ENCODE peak calls at places on chromosome 11, in nine cellular contexts. One of them, this sample, is unnamed.

GRCh38 chr11:57546869-57547518 is 9.6 kb downstream of the SMTNL1 start:
- DNase-seq in PC-3: peak; percentile 62
- DNase-seq in BJ: no peak
- DNase-seq in CD4-positive, alpha-beta T cell: no peak
- DNase-seq in left lung: no peak
- DNase-seq in cardiac fibroblast: peak; percentile 66
- DNase-seq in endodermal cell: peak; percentile 84
- DNase-seq in heart left ventricle: no peak
- DNase-seq in cardiac muscle cell: no peak
- DNase-seq in this sample: no peak

GRCh38 chr11:104694259-104695070 is 203.8 kb downstream of the CASP12 start:
- DNase-seq in endodermal cell: no peak
- DNase-seq in cardiac muscle cell: no peak
- DNase-seq in heart left ventricle: no peak
- DNase-seq in CD4-positive, alpha-beta T cell: no peak
- DNase-seq in BJ: peak; percentile 11
- DNase-seq in cardiac fibroblast: peak; percentile 59
- DNase-seq in PC-3: no peak
- DNase-seq in left lung: no peak
- DNase-seq in this sample: no peak

GRCh38 chr11:45366839-45367238 is 80.7 kb upstream of the SYT13 start:
- DNase-seq in endodermal cell: no peak
- DNase-seq in CD4-positive, alpha-beta T cell: no peak
- DNase-seq in cardiac muscle cell: no peak
- DNase-seq in left lung: no peak
- DNase-seq in heart left ventricle: no peak
- DNase-seq in cardiac fibroblast: no peak
- DNase-seq in PC-3: no peak
- DNase-seq in BJ: no peak
- DNase-seq in this sample: no peak

GRCh38 chr11:105689636-105690035 is 79.8 kb downstream of the GRIA4 start:
- DNase-seq in CD4-positive, alpha-beta T cell: no peak
- DNase-seq in cardiac muscle cell: no peak
- DNase-seq in heart left ventricle: no peak
- DNase-seq in cardiac fibroblast: no peak
- DNase-seq in BJ: no peak
- DNase-seq in PC-3: no peak
- DNase-seq in left lung: no peak
- DNase-seq in endodermal cell: no peak
- DNase-seq in this sample: no peak

GRCh38 chr11:12771875-12772274 is 97.7 kb downstream of the TEAD1 start:
- DNase-seq in BJ: no peak
- DNase-seq in cardiac fibroblast: peak; percentile 57
- DNase-seq in left lung: no peak
- DNase-seq in cardiac muscle cell: no peak
- DNase-seq in PC-3: no peak
- DNase-seq in heart left ventricle: no peak
- DNase-seq in endodermal cell: no peak
- DNase-seq in CD4-positive, alpha-beta T cell: no peak
- DNase-seq in this sample: no peak

GRCh38 chr11:104852811-104853210 is 45.4 kb downstream of the CASP12 start:
- DNase-seq in cardiac muscle cell: no peak
- DNase-seq in heart left ventricle: no peak
- DNase-seq in cardiac fibroblast: no peak
- DNase-seq in CD4-positive, alpha-beta T cell: no peak
- DNase-seq in endodermal cell: no peak
- DNase-seq in PC-3: peak; percentile 65
- DNase-seq in left lung: no peak
- DNase-seq in BJ: no peak
- DNase-seq in this sample: no peak

GRCh38 chr11:77557553-77557952 is 32.2 kb upstream of the AQP11 start:
- DNase-seq in BJ: no peak
- DNase-seq in heart left ventricle: no peak
- DNase-seq in cardiac muscle cell: peak; percentile 9
- DNase-seq in endodermal cell: peak; percentile 74
- DNase-seq in PC-3: peak; percentile 57
- DNase-seq in cardiac fibroblast: peak; percentile 37
- DNase-seq in CD4-positive, alpha-beta T cell: no peak
- DNase-seq in left lung: no peak
- DNase-seq in this sample: no peak

GRCh38 chr11:101759771-101760450 is 154.9 kb upstream of the CEP126 start:
- DNase-seq in left lung: no peak
- DNase-seq in endodermal cell: no peak
- DNase-seq in CD4-positive, alpha-beta T cell: no peak
- DNase-seq in heart left ventricle: no peak
- DNase-seq in PC-3: peak; percentile 87
- DNase-seq in cardiac muscle cell: peak; percentile 2
- DNase-seq in cardiac fibroblast: peak; percentile 10
- DNase-seq in BJ: no peak
- DNase-seq in this sample: no peak

GRCh38 chr11:23313001-23313400 is 452.7 kb upstream of the CCDC179 start:
- DNase-seq in BJ: no peak
- DNase-seq in cardiac fibroblast: no peak
- DNase-seq in endodermal cell: no peak
- DNase-seq in cardiac muscle cell: no peak
- DNase-seq in left lung: no peak
- DNase-seq in heart left ventricle: no peak
- DNase-seq in CD4-positive, alpha-beta T cell: no peak
- DNase-seq in PC-3: no peak
- DNase-seq in this sample: no peak

GRCh38 chr11:68313574-68314202 is 1.3 kb downstream of the LRP5 start:
- DNase-seq in cardiac muscle cell: peak; percentile 49
- DNase-seq in PC-3: peak; percentile 33
- DNase-seq in cardiac fibroblast: peak; percentile 32
- DNase-seq in left lung: no peak
- DNase-seq in BJ: no peak
- DNase-seq in heart left ventricle: no peak
- DNase-seq in endodermal cell: no peak
- DNase-seq in CD4-positive, alpha-beta T cell: no peak
- DNase-seq in this sample: no peak

GRCh38 chr11:63212742-63213141 is 30.7 kb downstream of the SLC22A25 start:
- DNase-seq in left lung: no peak
- DNase-seq in heart left ventricle: no peak
- DNase-seq in PC-3: peak; percentile 70
- DNase-seq in cardiac fibroblast: peak; percentile 55
- DNase-seq in BJ: no peak
- DNase-seq in endodermal cell: peak; percentile 54
- DNase-seq in cardiac muscle cell: peak; percentile 29
- DNase-seq in CD4-positive, alpha-beta T cell: no peak
- DNase-seq in this sample: peak; percentile 20
- TF ChIP-seq CTCF in left lung: peak; percentile 40
- TF ChIP-seq CTCF in heart left ventricle: peak; percentile 36
- TF ChIP-seq CTCF in PC-3: peak; percentile 75
- TF ChIP-seq CTCF in cardiac fibroblast: peak; percentile 48
- TF ChIP-seq CTCF in BJ: peak; percentile 50
- TF ChIP-seq CTCF in endodermal cell: peak; percentile 71
- TF ChIP-seq CTCF in cardiac muscle cell: peak; percentile 56
- TF ChIP-seq CTCF in CD4-positive, alpha-beta T cell: peak; percentile 59
- TF ChIP-seq CTCF in this sample: peak; percentile 72

DNA sequence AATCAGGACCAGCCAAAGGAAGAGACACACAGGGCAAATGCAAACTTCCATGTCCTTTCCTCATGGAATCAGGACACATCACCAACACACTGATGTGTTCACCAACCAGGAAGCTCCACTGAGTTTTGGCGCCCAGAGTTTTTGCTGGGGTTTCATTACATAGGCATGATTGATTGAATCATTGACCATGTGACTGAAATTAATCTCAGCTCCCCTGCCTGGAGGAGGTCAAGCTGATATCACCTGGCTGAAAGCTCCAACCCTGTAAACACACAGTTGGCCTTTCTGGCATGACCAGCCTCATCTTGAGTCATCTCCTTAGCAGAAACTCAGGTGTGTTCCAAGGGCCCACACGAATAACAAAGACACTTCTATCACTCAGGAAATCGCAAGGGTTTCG is 133.2 kb downstream of the TRIM29 start:
- DNase-seq in heart left ventricle: no peak
- DNase-seq in left lung: no peak
- DNase-seq in cardiac muscle cell: no peak
- DNase-seq in cardiac fibroblast: no peak
- DNase-seq in PC-3: no peak
- DNase-seq in CD4-positive, alpha-beta T cell: no peak
- DNase-seq in endodermal cell: no peak
- DNase-seq in BJ: no peak
- DNase-seq in this sample: no peak
- TF ChIP-seq CTCF in heart left ventricle: no peak
- TF ChIP-seq CTCF in left lung: no peak
- TF ChIP-seq CTCF in cardiac muscle cell: no peak
- TF ChIP-seq CTCF in cardiac fibroblast: no peak
- TF ChIP-seq CTCF in PC-3: no peak
- TF ChIP-seq CTCF in CD4-positive, alpha-beta T cell: no peak
- TF ChIP-seq CTCF in endodermal cell: no peak
- TF ChIP-seq CTCF in BJ: no peak
- TF ChIP-seq CTCF in this sample: no peak

DNA sequence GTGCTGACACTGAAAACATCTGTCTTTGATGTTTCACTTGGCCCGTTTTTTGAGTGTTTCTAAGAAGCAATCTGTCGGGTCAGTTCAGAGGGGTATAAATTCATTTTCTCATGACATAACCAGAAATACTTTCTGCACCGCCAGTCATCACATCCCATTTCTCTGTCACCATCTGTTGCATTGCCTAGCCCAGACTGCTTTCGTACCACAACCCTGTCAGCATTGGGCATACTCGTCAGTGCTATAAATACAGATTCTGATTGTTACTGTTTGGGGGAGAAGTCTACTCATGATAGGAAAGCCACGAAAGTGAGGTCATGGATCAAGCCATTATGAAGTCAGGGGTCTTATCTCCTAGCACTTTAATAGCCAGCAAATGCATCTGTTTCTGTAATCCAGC is 63.2 kb upstream of the CCDC90B start:
- DNase-seq in cardiac muscle cell: no peak
- DNase-seq in PC-3: no peak
- DNase-seq in CD4-positive, alpha-beta T cell: no peak
- DNase-seq in endodermal cell: no peak
- DNase-seq in heart left ventricle: no peak
- DNase-seq in cardiac fibroblast: no peak
- DNase-seq in left lung: no peak
- DNase-seq in BJ: no peak
- DNase-seq in this sample: no peak
- TF ChIP-seq CTCF in cardiac muscle cell: no peak
- TF ChIP-seq CTCF in PC-3: no peak
- TF ChIP-seq CTCF in CD4-positive, alpha-beta T cell: no peak
- TF ChIP-seq CTCF in endodermal cell: no peak
- TF ChIP-seq CTCF in heart left ventricle: no peak
- TF ChIP-seq CTCF in cardiac fibroblast: no peak
- TF ChIP-seq CTCF in left lung: no peak
- TF ChIP-seq CTCF in BJ: no peak
- TF ChIP-seq CTCF in this sample: no peak

DNA sequence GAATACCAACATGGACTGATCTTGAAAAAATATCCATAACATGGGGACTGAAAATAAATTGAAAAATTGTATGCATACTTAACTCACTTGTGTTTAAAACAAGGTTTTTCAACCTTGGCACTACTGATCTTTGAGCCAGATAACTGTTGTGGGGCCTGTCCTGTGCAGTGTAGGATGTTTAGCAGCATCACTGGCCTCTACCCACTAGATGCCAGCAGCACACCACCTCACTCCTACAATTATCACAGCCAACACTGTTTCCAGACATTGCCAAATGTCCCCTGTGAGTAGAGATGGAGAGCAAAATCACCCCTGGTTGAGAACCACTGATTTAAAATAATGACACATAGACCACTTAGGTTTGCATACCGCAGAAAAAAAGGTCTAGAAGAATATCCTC is 45.0 kb upstream of the SLC1A2 start:
- DNase-seq in endodermal cell: no peak
- DNase-seq in CD4-positive, alpha-beta T cell: no peak
- DNase-seq in cardiac muscle cell: no peak
- DNase-seq in left lung: no peak
- DNase-seq in heart left ventricle: no peak
- DNase-seq in cardiac fibroblast: no peak
- DNase-seq in PC-3: peak; percentile 54
- DNase-seq in BJ: no peak
- DNase-seq in this sample: no peak
- TF ChIP-seq CTCF in endodermal cell: peak; percentile 54
- TF ChIP-seq CTCF in CD4-positive, alpha-beta T cell: no peak
- TF ChIP-seq CTCF in cardiac muscle cell: no peak
- TF ChIP-seq CTCF in left lung: no peak
- TF ChIP-seq CTCF in heart left ventricle: no peak
- TF ChIP-seq CTCF in cardiac fibroblast: peak; percentile 7
- TF ChIP-seq CTCF in PC-3: peak; percentile 60
- TF ChIP-seq CTCF in BJ: peak; percentile 21
- TF ChIP-seq CTCF in this sample: peak; percentile 35

DNA sequence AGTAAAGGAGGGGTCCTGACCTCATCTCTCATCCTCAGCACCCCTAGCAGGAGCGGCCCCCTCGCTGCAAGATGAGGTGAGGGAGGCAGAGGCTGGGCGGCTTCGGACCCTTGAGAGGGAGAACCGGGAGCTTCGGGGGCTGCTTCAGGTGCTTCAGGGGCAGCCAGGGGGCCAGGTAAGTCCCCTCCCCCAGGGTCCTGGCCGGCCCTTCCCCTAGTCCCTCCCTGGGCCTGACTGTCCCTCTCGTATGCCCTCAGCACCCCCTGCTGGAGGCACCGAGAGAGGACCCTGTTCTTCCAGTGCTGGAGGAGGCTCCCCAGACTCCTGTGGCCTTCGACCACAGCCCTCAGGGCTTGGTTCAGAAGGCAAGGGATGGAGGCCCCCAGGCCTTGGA is 3.7 kb downstream of the CCDC88B start:
- DNase-seq in PC-3: peak; percentile 30
- DNase-seq in endodermal cell: peak; percentile 85
- DNase-seq in CD4-positive, alpha-beta T cell: no peak
- DNase-seq in left lung: no peak
- DNase-seq in cardiac muscle cell: peak; percentile 33
- DNase-seq in cardiac fibroblast: peak; percentile 18
- DNase-seq in BJ: no peak
- DNase-seq in heart left ventricle: no peak
- DNase-seq in this sample: no peak
- TF ChIP-seq CTCF in PC-3: peak; percentile 49
- TF ChIP-seq CTCF in endodermal cell: peak; percentile 70
- TF ChIP-seq CTCF in CD4-positive, alpha-beta T cell: no peak
- TF ChIP-seq CTCF in left lung: no peak
- TF ChIP-seq CTCF in cardiac muscle cell: peak; percentile 22
- TF ChIP-seq CTCF in cardiac fibroblast: peak; percentile 40
- TF ChIP-seq CTCF in BJ: peak; percentile 28
- TF ChIP-seq CTCF in heart left ventricle: no peak
- TF ChIP-seq CTCF in this sample: peak; percentile 42

GRCh38 chr11:43503417-43503816 is 144.7 kb downstream of the TTC17 start:
- DNase-seq in endodermal cell: no peak
- DNase-seq in cardiac fibroblast: peak; percentile 37
- DNase-seq in cardiac muscle cell: no peak
- DNase-seq in CD4-positive, alpha-beta T cell: no peak
- DNase-seq in PC-3: peak; percentile 30
- DNase-seq in heart left ventricle: no peak
- DNase-seq in left lung: no peak
- DNase-seq in BJ: no peak
- DNase-seq in this sample: no peak
- TF ChIP-seq CTCF in endodermal cell: peak; percentile 34
- TF ChIP-seq CTCF in cardiac fibroblast: peak; percentile 29
- TF ChIP-seq CTCF in cardiac muscle cell: peak; percentile 20
- TF ChIP-seq CTCF in CD4-positive, alpha-beta T cell: no peak
- TF ChIP-seq CTCF in PC-3: peak; percentile 52
- TF ChIP-seq CTCF in heart left ventricle: no peak
- TF ChIP-seq CTCF in left lung: no peak
- TF ChIP-seq CTCF in BJ: peak; percentile 8
- TF ChIP-seq CTCF in this sample: no peak

This sample was measured in neural crest cell.